ENCODE peak calls at places on chromosome 16, in seven cellular contexts. S is AG08395, U is cardiac muscle cell, J is heart left ventricle, N is M059J, W is GF-D8, R is NCI-H510A treated with DMSO at 0.1 percent for 48 hours. K is an unnamed sample.
A peak's percentile ranks its signal among the peaks of the same experiment; 100 is the strongest.

GRCh38 chr16:5642470-5642869 is 544.9 kb upstream of the EEF2KMT start:
- DNase-seq in S (no peak), U (no peak), J (no peak), N (no peak), W (no peak), R (no peak), K (no peak)

GRCh38 chr16:89922477-89922883 is 662 bp upstream of the TUBB3 start:
- DNase-seq in S (peak; percentile 91), U (peak; percentile 30), J (peak; percentile 89), N (peak; percentile 97), W (no peak), R (no peak), K (peak; percentile 73)

GRCh38 chr16:20803561-20804214 is 2.6 kb downstream of the ERI2 start:
- DNase-seq in S (no peak), U (no peak), J (no peak), N (no peak), W (no peak), R (no peak), K (no peak)

GRCh38 chr16:67504190-67505021 is 21.1 kb upstream of the AGRP start:
- DNase-seq in S (no peak), U (no peak), J (peak; percentile 65), N (no peak), W (no peak), R (no peak), K (peak; percentile 65)

GRCh38 chr16:12160249-12160648 is 183.7 kb downstream of the SNX29 start:
- DNase-seq in S (no peak), U (no peak), J (no peak), N (no peak), W (no peak), R (no peak), K (no peak)

GRCh38 chr16:70682239-70683145 is 3.4 kb downstream of the MTSS2 start:
- DNase-seq in S (no peak), U (no peak), J (peak; percentile 35), N (no peak), W (no peak), R (no peak), K (peak; percentile 32)

GRCh38 chr16:68022278-68022727 is 729 bp downstream of the DDX28 start:
- DNase-seq in S (no peak), U (no peak), J (no peak), N (no peak), W (no peak), R (no peak), K (no peak)

GRCh38 chr16:64122177-64122576 is 999.7 kb downstream of the CDH11 start:
- DNase-seq in S (no peak), U (no peak), J (no peak), N (peak; percentile 73), W (no peak), R (no peak), K (no peak)

GRCh38 chr16:49127103-49127502 is 154.5 kb downstream of the CBLN1 start:
- DNase-seq in S (no peak), U (peak; percentile 72), J (no peak), N (peak; percentile 26), W (no peak), R (no peak), K (no peak)

GRCh38 chr16:57318240-57318970 is 33.9 kb upstream of the PLLP start:
- DNase-seq in S (peak; percentile 23), U (peak; percentile 71), J (peak; percentile 18), N (peak; percentile 14), W (no peak), R (no peak), K (no peak)

GRCh38 chr16:424033-424622 is 1.3 kb upstream of the RAB11FIP3 start:
- DNase-seq in S (peak; percentile 97), U (no peak), J (no peak), N (peak; percentile 99), W (no peak), R (no peak), K (peak; percentile 59)

GRCh38 chr16:9885457-9885856 is 296.8 kb downstream of the GRIN2A start:
- DNase-seq in S (no peak), U (peak; percentile 68), J (no peak), N (no peak), W (no peak), R (no peak), K (no peak)

GRCh38 chr16:48370234-48370633 is 15.0 kb downstream of the SIAH1 start:
- DNase-seq in S (no peak), U (no peak), J (no peak), N (no peak), W (no peak), R (no peak), K (no peak)

GRCh38 chr16:84648595-84649510 is 542 bp downstream of the KLHL36 start:
- DNase-seq in S (peak; percentile 12), U (peak; percentile 56), J (peak; percentile 76), N (peak; percentile 25), W (no peak), R (no peak), K (peak; percentile 81)

GRCh38 chr16:264440-264951 is 11.2 kb downstream of the RGS11 start:
- DNase-seq in S (no peak), U (no peak), J (peak; percentile 56), N (no peak), W (no peak), R (no peak), K (no peak)

GRCh38 chr16:69351309-69352027 is at the start of gene TMED6:
- DNase-seq in S (no peak), U (no peak), J (no peak), N (no peak), W (no peak), R (no peak), K (no peak)

GRCh38 chr16:67181346-67181745 is 2.4 kb downstream of the MATCAP1 start:
- DNase-seq in S (peak; percentile 80), U (no peak), J (no peak), N (peak; percentile 89), W (no peak), R (no peak), K (no peak)

GRCh38 chr16:83305092-83305491 is 502.7 kb upstream of the HSBP1 start:
- DNase-seq in S (peak; percentile 90), U (no peak), J (no peak), N (peak; percentile 88), W (no peak), R (no peak), K (no peak)

GRCh38 chr16:62167551-62167950 is 131.3 kb upstream of the CDH8 start:
- DNase-seq in S (no peak), U (no peak), J (no peak), N (no peak), W (no peak), R (no peak), K (no peak)

GRCh38 chr16:17556276-17557052 is 85.7 kb upstream of the XYLT1 start:
- DNase-seq in S (peak; percentile 52), U (peak; percentile 44), J (no peak), N (peak; percentile 61), W (no peak), R (peak; percentile 92), K (no peak)

GRCh38 chr16:52526830-52527229 is 20.1 kb downstream of the TOX3 start:
- DNase-seq in S (no peak), U (no peak), J (no peak), N (no peak), W (no peak), R (no peak), K (no peak)

GRCh38 chr16:86252596-86252995 is 257.7 kb upstream of the FOXF1 start:
- DNase-seq in S (peak; percentile 15), U (peak; percentile 54), J (no peak), N (peak; percentile 44), W (no peak), R (no peak), K (no peak)

GRCh38 chr16:27633221-27633620 is 83.3 kb downstream of the KATNIP start:
- DNase-seq in S (no peak), U (no peak), J (no peak), N (no peak), W (no peak), R (no peak), K (no peak)

GRCh38 chr16:53417011-53417410 is 17.3 kb upstream of the RBL2 start:
- DNase-seq in S (peak; percentile 33), U (no peak), J (no peak), N (peak; percentile 56), W (peak; percentile 25), R (no peak), K (no peak)

GRCh38 chr16:8505327-8505991 is 84.9 kb downstream of the TMEM114 start:
- DNase-seq in S (no peak), U (no peak), J (no peak), N (no peak), W (no peak), R (no peak), K (no peak)

GRCh38 chr16:85577899-85578598 is 35.1 kb upstream of the GSE1 start:
- DNase-seq in S (no peak), U (no peak), J (no peak), N (no peak), W (no peak), R (no peak), K (no peak)

GRCh38 chr16:88453621-88454314 is 688 bp downstream of the ZFPM1 start:
- DNase-seq in S (no peak), U (peak; percentile 59), J (no peak), N (peak; percentile 55), W (no peak), R (no peak), K (peak; percentile 51)

K was measured in left ventricle myocardium superior.